ENCODE peak calls at places on chromosomes 13 and 19, in eight cellular contexts. Y, X, O, G, T, C, B and K are unnamed samples.
A peak's percentile ranks its signal among the peaks of the same experiment; 100 is the strongest.

GRCh38 chr13:37889811-37890210 is 20.2 kb upstream of the TRPC4 start:
- DNase-seq in Y (no peak), X (no peak), O (no peak), G (no peak), T (no peak), C (no peak), B (no peak), K (no peak)

GRCh38 chr13:50523307-50523706 is 320.2 kb downstream of the DLEU7 start:
- DNase-seq in Y (no peak), X (no peak), O (no peak), G (no peak), T (no peak), C (no peak), B (no peak), K (no peak)

GRCh38 chr19:7970716-7971448 is 27.4 kb upstream of the TIMM44 start:
- DNase-seq in Y (no peak), X (no peak), O (peak; percentile 59), G (peak; percentile 49), T (no peak), C (peak; percentile 41), B (peak; percentile 71), K (peak; percentile 66)

GRCh38 chr13:108346376-108346775 is 76.9 kb downstream of the TNFSF13B start:
- DNase-seq in Y (no peak), X (no peak), O (no peak), G (no peak), T (no peak), C (no peak), B (no peak), K (peak; percentile 44)

GRCh38 chr19:19403373-19403901 is 2.0 kb upstream of the GATAD2A start:
- DNase-seq in Y (no peak), X (no peak), O (no peak), G (no peak), T (no peak), C (no peak), B (no peak), K (no peak)

GRCh38 chr13:69226427-69226826 is 881.2 kb upstream of the ATXN8OS start:
- DNase-seq in Y (no peak), X (no peak), O (no peak), G (no peak), T (no peak), C (no peak), B (no peak), K (no peak)

GRCh38 chr19:13001166-13001501 is 5.9 kb downstream of the NFIX start:
- DNase-seq in Y (no peak), X (no peak), O (no peak), G (no peak), T (no peak), C (no peak), B (no peak), K (no peak)

GRCh38 chr13:31328549-31329229 is 128.9 kb downstream of the B3GLCT start:
- DNase-seq in Y (no peak), X (no peak), O (no peak), G (no peak), T (no peak), C (no peak), B (no peak), K (no peak)

GRCh38 chr13:108508263-108508662 is 121.1 kb upstream of the MYO16 start:
- DNase-seq in Y (no peak), X (no peak), O (no peak), G (peak; percentile 48), T (no peak), C (peak; percentile 5), B (peak; percentile 39), K (peak; percentile 43)

GRCh38 chr13:42649761-42650289 is 75.9 kb downstream of the TNFSF11 start:
- DNase-seq in Y (no peak), X (no peak), O (no peak), G (no peak), T (no peak), C (no peak), B (no peak), K (peak; percentile 8)

GRCh38 chr19:46254776-46255175 is 25.2 kb downstream of the IGFL1 start:
- DNase-seq in Y (no peak), X (no peak), O (no peak), G (no peak), T (no peak), C (no peak), B (no peak), K (no peak)

GRCh38 chr19:6226012-6226411 is 53.8 kb downstream of the MLLT1 start:
- DNase-seq in Y (no peak), X (no peak), O (no peak), G (no peak), T (no peak), C (no peak), B (no peak), K (no peak)

GRCh38 chr13:113656831-113657671 is 947 bp downstream of the ATP4B start:
- DNase-seq in Y (peak; percentile 54), X (no peak), O (no peak), G (no peak), T (no peak), C (peak; percentile 57), B (no peak), K (no peak)

GRCh38 chr13:105702441-105702840 is 833.0 kb downstream of the EFNB2 start:
- DNase-seq in Y (no peak), X (no peak), O (no peak), G (no peak), T (no peak), C (no peak), B (no peak), K (no peak)

GRCh38 chr19:23868630-23869029 is 46.1 kb upstream of the ZNF726 start:
- DNase-seq in Y (no peak), X (no peak), O (no peak), G (no peak), T (no peak), C (no peak), B (no peak), K (no peak)
- H3K4me3 ChIP-seq in Y (no peak overlapping the region), X (no peak overlapping the region), O (no peak overlapping the region), G (no peak overlapping the region), T (no peak overlapping the region), C (no peak overlapping the region), B (no peak overlapping the region), K (no peak overlapping the region)

GRCh38 chr19:10896851-10897526 is 25.6 kb downstream of the CARM1 start:
- DNase-seq in Y (no peak), X (no peak), O (no peak), G (no peak), T (no peak), C (peak; percentile 58), B (no peak), K (no peak)

GRCh38 chr19:10894911-10895213 is 23.5 kb downstream of the CARM1 start:
- DNase-seq in Y (no peak), X (no peak), O (no peak), G (no peak), T (no peak), C (no peak), B (no peak), K (no peak)

GRCh38 chr19:10895363-10895762 is 24.0 kb downstream of the CARM1 start:
- DNase-seq in Y (no peak), X (no peak), O (no peak), G (no peak), T (no peak), C (no peak), B (no peak), K (no peak)

GRCh38 chr19:10898633-10899032 is 27.3 kb downstream of the CARM1 start:
- DNase-seq in Y (no peak), X (no peak), O (no peak), G (no peak), T (no peak), C (no peak), B (no peak), K (no peak)

DNA sequence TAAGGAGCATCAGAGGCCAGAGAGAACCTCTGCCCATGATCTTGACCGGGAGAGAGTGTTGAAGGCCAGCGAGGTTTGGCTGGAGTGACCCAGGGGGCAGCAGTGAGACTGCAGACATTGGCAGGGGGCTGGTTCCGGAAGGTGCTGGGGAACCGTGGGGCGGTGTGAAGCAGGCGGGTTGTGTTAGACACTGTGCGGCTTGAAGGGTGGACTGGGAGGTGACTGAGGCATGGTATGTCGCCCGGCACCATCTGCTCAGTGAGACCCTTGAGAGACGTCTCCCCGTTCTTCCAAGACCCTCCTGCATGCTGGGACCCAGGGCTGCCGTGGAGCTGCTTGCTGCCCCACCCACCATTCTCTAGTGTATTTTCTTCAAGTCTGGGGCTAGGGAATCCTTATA is 24.6 kb downstream of the CARM1 start:
- DNase-seq in Y (no peak), X (no peak), O (no peak), G (no peak), T (no peak), C (no peak), B (no peak), K (no peak)
- TF ChIP-seq CTCF in Y (no peak), X (no peak), O (no peak), G (no peak), T (peak; percentile 25), C (no peak), B (peak; percentile 26), K (no peak)

DNA sequence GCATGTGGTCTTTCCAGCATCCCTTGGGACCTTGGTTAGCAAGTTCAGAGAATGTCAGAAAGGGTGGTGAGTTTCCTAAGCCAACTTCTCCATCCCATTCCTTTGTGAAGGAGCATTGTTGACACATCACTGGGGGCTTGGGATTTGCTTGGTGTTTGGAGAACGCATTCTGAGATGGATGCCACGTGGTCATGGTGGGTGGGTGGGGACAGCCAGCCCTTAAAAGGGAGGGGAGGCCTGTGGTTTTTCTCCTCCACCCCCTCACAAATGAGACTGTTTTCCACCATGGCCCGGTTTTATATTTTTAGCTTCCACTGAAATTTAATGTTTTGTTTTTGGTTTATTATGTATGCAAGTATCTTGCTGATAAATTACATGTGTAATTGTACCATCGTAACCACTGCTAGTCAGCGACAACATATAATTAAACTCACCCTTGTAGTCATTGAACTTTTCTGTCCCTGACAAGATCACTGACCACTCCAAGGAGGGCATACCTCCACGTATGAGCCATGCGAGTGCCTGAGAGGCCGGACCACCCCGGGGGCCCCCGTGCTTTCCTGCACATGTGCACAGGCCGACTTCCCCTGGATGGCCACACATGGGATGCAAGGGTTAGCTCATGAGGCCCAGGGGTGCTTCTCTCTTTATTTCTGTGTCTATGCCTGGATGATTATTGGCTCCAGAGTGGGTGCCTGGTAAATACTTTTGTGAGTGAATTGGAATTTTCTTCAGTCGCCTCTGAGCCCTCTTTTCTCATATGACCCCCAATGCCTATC is 83.0 kb upstream of the ZNF536 start:
- DNase-seq in Y (no peak), X (no peak), O (no peak), G (no peak), T (no peak), C (no peak), B (no peak), K (no peak)
- H3K4me3 ChIP-seq in Y (no peak overlapping the region), X (no peak overlapping the region), O (no peak overlapping the region), G (no peak overlapping the region), T (no peak overlapping the region), C (no peak overlapping the region), B (no peak overlapping the region), K (no peak overlapping the region)

DNA sequence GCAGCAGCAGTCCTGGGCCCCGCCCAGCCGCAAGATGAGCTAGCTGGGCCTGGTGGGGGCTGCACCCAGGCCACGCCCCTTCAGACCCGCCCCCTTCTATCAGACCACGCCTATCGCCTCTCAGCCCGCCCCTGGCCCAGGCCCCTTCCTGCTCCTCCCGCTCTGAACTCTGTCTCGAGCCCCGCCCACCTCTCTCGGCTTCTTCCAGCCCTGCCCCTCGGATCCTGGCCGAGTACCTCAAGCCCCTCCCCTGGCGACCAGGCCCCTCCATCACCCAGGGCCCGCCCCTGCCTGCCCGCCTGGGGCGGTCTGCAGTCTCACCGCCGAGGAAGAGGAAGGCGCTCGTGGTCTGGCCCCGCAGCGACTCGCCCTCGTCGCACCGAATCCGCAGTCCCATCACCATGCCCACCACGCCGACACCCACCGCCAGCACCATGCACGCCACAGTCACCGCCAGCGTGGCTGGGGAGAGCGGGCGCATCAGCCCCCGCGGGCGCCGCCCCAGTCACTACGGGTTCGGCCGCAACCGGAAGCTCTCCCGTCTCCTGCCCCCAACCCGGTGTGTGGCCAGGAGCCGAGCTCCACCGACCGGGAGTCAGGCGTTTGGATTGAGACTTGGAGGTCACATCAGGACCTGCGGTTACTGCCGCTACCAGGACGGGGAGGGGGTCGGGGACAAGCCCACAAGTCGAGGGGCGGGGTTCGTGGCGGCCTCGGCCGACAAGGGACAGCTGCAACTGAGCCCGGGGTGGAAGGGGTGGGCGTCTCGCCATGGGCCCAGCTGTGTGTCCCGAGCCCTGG is 1.0 kb downstream of the CLDND2 start:
- DNase-seq in Y (peak; percentile 100), X (peak; percentile 99), O (peak; percentile 99), G (peak; percentile 100), T (peak; percentile 93), C (peak; percentile 99), B (peak; percentile 99), K (peak; percentile 100)
- TF ChIP-seq CTCF in Y (no peak), X (peak; percentile 5), O (no peak), G (no peak), T (no peak), C (no peak), B (no peak), K (no peak)